ENCODE peak calls at places on chromosome 10, in four cellular contexts. F, N, R and L are unnamed samples.

GRCh38 chr10:79440281-79440680 is 5.1 kb downstream of the ZCCHC24 start:
- DNase-seq in R (no peak), F (no peak), N (no peak), L (no peak)

GRCh38 chr10:78451592-78451991 is 417.9 kb downstream of the RPS24 start:
- DNase-seq in F (peak), R (no peak), N (no peak), L (no peak)

GRCh38 chr10:24992512-24993133 is 23.3 kb downstream of the ENKUR start:
- DNase-seq in R (no peak), N (no peak), F (no peak), L (no peak)

GRCh38 chr10:111128331-111129167 is 51.7 kb downstream of the ADRA2A start:
- DNase-seq in F (no peak), N (no peak), R (no peak), L (no peak)

GRCh38 chr10:16644146-16644545 is 122.5 kb upstream of the C1QL3 start:
- DNase-seq in F (no peak), N (peak), R (no peak), L (peak)

GRCh38 chr10:789831-790701 is 100.6 kb upstream of the DIP2C start:
- DNase-seq in N (no peak), R (no peak), F (no peak), L (no peak)

GRCh38 chr10:48564466-48565150 is 40.3 kb downstream of the ARHGAP22 start:
- DNase-seq in R (no peak), F (no peak), N (no peak), L (no peak)

GRCh38 chr10:77297370-77297692 is 340.3 kb downstream of the KCNMA1 start:
- DNase-seq in F (no peak), N (peak), R (no peak), L (no peak)

GRCh38 chr10:6050801-6051445 is 11.2 kb downstream of the IL2RA start:
- DNase-seq in F (peak), R (peak), N (peak), L (no peak)

GRCh38 chr10:15897282-15897681 is 37.0 kb upstream of the MINDY3 start:
- DNase-seq in N (peak), F (no peak), R (no peak), L (no peak)

GRCh38 chr10:86391236-86391840 is 24.7 kb upstream of the GRID1 start:
- DNase-seq in F (no peak), R (no peak), N (no peak), L (no peak)

GRCh38 chr10:86392723-86393094 is 26.1 kb upstream of the GRID1 start:
- DNase-seq in F (no peak), R (peak), N (no peak), L (no peak)

GRCh38 chr10:86391986-86392722 is 25.6 kb upstream of the GRID1 start:
- DNase-seq in F (no peak), R (no peak), N (no peak), L (no peak)

GRCh38 chr10:86393858-86394472 is 27.4 kb upstream of the GRID1 start:
- DNase-seq in F (no peak), R (no peak), N (no peak), L (no peak)

DNA sequence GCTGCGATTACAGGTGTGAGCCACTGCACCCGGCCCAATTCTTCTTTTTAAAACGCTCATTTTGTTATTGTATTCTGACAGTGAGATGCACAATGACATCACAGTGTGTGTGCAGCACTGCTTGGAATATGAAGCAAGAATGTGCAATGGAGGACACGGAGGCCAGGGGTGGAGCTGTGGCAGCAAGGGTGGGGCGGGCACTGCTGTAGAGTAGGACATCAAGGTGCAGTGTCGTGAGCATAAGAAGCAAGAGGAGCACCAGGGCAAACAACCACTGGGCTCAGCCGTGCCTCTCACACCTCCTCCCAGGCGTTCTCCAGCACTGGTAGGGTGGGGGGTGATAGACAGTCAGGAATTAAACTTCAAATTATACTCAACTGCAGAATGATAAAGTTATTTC is 26.8 kb upstream of the GRID1 start:
- DNase-seq in R (no peak), F (no peak), N (no peak), L (no peak)
- H3K4me3 ChIP-seq in R (no peak), F (no peak), N (no peak), L (no peak)

GRCh38 chr10:133259603-133259992 is 17.1 kb downstream of the ADAM8 start:
- DNase-seq in N (no peak), F (no peak), R (no peak), L (no peak)
- H3K4me3 ChIP-seq in N (no peak), F (no peak), R (no peak), L (no peak)

DNA sequence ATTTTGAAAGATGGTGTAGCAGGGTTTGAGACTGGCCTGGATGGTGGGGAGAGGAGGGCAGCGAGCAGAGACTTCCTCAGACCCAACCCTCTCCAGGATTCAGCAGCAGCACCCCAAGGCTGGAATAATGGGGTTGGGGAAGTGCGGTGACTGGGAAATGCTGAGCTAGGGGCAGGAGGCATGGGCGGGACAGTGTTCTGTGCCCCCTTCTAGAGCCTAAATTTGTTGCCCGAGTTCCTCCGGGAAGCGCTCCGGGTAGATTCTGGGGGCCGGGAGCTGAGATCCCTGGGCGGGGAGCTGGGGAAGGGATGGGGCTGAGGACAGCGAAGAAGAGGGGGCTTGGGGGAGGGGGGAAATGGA is at the start of gene CHAT:
- DNase-seq in N (no peak), F (no peak), R (no peak), L (no peak)
- H3K4me3 ChIP-seq in N (no peak), F (no peak), R (no peak), L (no peak)

DNA sequence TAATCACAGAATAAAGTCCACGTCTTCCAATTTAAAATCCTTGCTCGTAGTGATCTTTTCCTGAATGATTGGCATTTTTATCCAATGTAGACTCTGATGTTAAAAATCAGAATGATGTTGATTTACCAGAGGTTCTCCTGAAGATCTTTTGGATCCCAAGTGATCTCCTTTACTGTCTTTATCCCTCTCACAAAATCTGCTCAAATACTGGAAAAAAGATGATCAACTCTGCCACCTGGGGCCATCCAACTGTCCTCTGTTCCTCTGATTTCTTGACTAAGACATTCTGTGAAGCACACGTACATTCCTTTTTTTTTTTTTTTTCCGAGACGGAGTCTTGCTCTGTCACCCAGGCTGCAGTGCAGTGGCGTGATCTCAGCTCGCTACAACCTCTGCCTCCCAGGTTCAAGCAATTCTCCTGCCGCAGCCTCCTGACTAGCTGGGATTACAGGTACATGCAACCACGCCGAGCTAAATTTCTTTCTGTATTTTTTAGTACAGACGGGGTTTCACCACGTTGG is 18.0 kb upstream of the ADRB1 start:
- DNase-seq in R (no peak), N (no peak), F (no peak), L (no peak)
- H3K4me3 ChIP-seq in R (no peak), N (no peak), F (no peak), L (no peak)